ENCODE peak calls at places on chromosome 5, in five cellular contexts. D is OCI-LY7, W is GM12865, N is transverse colon, V is lower leg skin. X is an unnamed sample.

GRCh38 chr5:141713616-141714309 is 31.7 kb upstream of the ARAP3 start:
- DNase-seq in V (no peak), W (no peak), N (no peak), D (no peak), X (no peak)

GRCh38 chr5:8825161-8825757 is 720.6 kb downstream of the SEMA5A start:
- DNase-seq in N (no peak), D (no peak), W (no peak), V (no peak), X (no peak)

GRCh38 chr5:83877911-83878706 is 157.5 kb upstream of the HAPLN1 start:
- DNase-seq in N (no peak), V (no peak), D (no peak), W (no peak), X (no peak)

GRCh38 chr5:23284656-23285055 is 222.8 kb upstream of the PRDM9 start:
- DNase-seq in W (no peak), N (no peak), D (no peak), V (no peak), X (no peak)

GRCh38 chr5:171569065-171569712 is 149.7 kb downstream of the FGF18 start:
- DNase-seq in V (no peak), W (no peak), N (no peak), D (no peak), X (no peak)

GRCh38 chr5:180112101-180112861 is 40.7 kb upstream of the RNF130 start:
- DNase-seq in N (no peak), W (no peak), V (no peak), D (no peak), X (peak; percentile 75)

GRCh38 chr5:132260051-132260450 is 2.6 kb downstream of the PDLIM4 start:
- DNase-seq in D (no peak), V (peak; percentile 84), N (no peak), W (no peak), X (peak; percentile 59)

GRCh38 chr5:14902826-14903560 is 31.4 kb upstream of the ANKH start:
- DNase-seq in V (no peak), D (no peak), W (no peak), N (no peak), X (no peak)

GRCh38 chr5:1654786-1655495 is 131.2 kb upstream of the LPCAT1 start:
- DNase-seq in D (no peak), V (peak; percentile 43), N (no peak), W (no peak), X (peak; percentile 71)

GRCh38 chr5:158770506-158770905 is 329.2 kb downstream of the EBF1 start:
- DNase-seq in W (peak; percentile 13), V (no peak), N (no peak), D (peak; percentile 65), X (no peak)

GRCh38 chr5:139901251-139901575 is 105.6 kb downstream of the PSD2 start:
- DNase-seq in V (peak; percentile 52), D (no peak), N (no peak), W (no peak), X (no peak)

GRCh38 chr5:669111-669841 is 23.9 kb downstream of the TPPP start:
- DNase-seq in N (peak; percentile 49), V (no peak), D (peak; percentile 22), W (no peak), X (no peak)

GRCh38 chr5:124858612-124859011 is 112.2 kb upstream of the ZNF608 start:
- DNase-seq in W (no peak), D (no peak), V (no peak), N (no peak), X (no peak)

GRCh38 chr5:138065102-138065501 is 18.7 kb upstream of the WNT8A start:
- DNase-seq in W (peak; percentile 41), N (no peak), D (no peak), V (peak; percentile 49), X (no peak)

GRCh38 chr5:64789457-64789856 is 20.7 kb downstream of the CWC27 start:
- DNase-seq in N (no peak), W (no peak), V (no peak), D (no peak), X (no peak)

GRCh38 chr5:427415-428087 is 15.4 kb upstream of the EXOC3 start:
- DNase-seq in V (peak; percentile 78), D (no peak), W (no peak), N (no peak), X (peak; percentile 81)

GRCh38 chr5:133265720-133266575 is 214.1 kb downstream of the HSPA4 start:
- DNase-seq in W (peak; percentile 43), N (no peak), D (no peak), V (no peak), X (no peak)

GRCh38 chr5:103522586-103522985 is 40.0 kb downstream of the NUDT12 start:
- DNase-seq in V (no peak), D (no peak), W (no peak), N (no peak), X (no peak)

GRCh38 chr5:36606437-36607113 is at the start of gene SLC1A3:
- DNase-seq in V (peak; percentile 90), N (peak; percentile 22), D (no peak), W (peak; percentile 74), X (no peak)

DNA sequence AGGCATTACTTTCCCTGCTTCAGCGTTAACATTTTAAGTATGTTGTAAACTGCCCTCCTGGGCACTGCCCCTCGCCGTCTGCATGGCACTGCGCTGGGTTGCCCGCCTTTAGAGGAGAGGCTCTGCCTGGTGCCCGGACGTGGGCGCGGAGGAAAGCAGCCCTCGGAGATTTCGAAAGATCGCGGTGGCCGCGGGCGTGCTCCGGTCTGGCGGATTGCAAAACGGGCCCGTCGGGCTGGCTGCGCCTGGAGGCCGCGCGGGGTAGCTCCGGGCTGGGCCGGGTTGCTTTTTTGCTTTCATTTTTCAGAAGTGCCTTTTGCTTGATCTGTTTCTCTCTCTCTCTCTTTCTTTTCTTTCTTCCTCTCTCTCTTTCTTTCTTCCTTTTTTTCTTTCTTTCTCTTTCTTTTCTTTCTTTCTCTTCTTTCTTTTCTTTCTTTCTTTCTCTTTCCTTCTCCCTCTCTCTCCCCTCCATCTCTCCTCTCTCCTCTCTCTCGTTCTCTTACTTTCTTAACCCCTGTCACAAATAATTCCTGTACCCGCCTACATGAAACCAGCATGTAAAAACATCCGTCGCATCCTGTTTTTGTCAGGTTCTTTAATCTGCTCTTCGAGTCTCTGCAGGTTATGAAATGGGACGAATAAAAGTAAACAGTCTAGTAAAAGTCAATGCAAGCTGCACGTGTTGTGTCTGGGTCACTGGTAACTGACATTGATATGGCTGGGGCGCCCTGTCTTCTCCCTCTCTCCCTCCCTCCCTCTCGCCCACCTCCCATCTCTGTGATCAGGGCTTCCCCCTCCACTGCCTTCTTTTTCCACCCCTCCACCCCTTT is 1.7 kb downstream of the FST start:
- DNase-seq in V (peak; percentile 96), D (peak; percentile 23), N (peak; percentile 69), W (peak; percentile 71), X (peak; percentile 91)
- TF ChIP-seq CTCF in V (no peak), D (no peak), N (peak; percentile 33), W (no peak), X (peak; percentile 33)

DNA sequence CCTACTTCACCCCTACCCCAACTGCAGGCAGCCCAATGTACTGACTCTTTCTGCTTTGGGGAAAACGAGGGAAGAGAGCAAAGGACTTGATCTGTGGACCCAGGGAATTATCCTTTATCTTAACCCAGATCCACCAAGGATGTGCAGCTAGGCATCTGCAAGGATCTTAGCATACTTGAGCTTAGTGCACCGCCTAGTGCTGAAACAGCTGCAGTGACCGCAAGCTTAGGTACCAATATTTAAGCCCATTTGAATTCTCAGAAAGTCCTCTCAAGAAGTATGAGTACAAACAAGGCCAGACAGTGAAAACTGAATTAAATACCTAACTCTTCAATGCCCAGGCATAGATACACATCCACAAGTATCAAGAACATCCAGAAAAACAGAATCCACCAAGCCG is 576.7 kb upstream of the ADAMTS16 start:
- DNase-seq in D (peak; percentile 2), W (no peak), V (no peak), N (no peak), X (no peak)
- TF ChIP-seq CTCF in D (peak; percentile 21), W (no peak), V (no peak), N (no peak), X (peak; percentile 60)

DNA sequence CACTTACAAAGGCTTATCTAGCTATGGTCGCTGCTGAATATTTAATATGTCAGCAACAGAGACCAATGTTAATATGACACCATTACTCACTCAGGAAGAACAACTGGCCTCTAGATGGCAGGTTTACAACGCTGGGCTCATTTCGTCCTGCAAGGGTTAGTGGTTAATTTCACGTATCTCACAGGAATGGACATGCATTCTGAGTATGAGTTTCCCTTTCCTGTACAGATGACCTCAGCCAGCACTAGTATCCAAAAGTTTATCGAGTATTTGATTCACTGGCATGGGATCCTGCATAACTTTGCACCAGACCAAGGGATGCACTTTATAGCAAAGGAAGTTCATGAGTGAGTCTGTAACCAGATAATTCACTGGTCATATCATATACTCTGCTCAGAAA is 8.7 kb upstream of the TRPC7 start:
- DNase-seq in W (peak; percentile 42), D (peak; percentile 5), N (no peak), V (no peak), X (no peak)
- TF ChIP-seq CTCF in W (peak; percentile 33), D (peak; percentile 43), N (no peak), V (no peak), X (peak; percentile 25)

GRCh38 chr5:94850960-94851359 is 232.5 kb downstream of the SLF1 start:
- DNase-seq in N (no peak), V (no peak), W (no peak), D (no peak), X (no peak)

GRCh38 chr5:94853122-94853521 is 234.7 kb downstream of the SLF1 start:
- DNase-seq in W (no peak), V (no peak), D (no peak), N (no peak), X (no peak)

GRCh38 chr5:94849324-94849723 is 230.9 kb downstream of the SLF1 start:
- DNase-seq in V (no peak), N (no peak), W (no peak), D (no peak), X (no peak)

GRCh38 chr5:94847726-94848125 is 229.3 kb downstream of the SLF1 start:
- DNase-seq in D (peak; percentile 76), V (no peak), W (no peak), N (no peak), X (no peak)

GRCh38 chr5:94849821-94850736 is 231.6 kb downstream of the SLF1 start:
- DNase-seq in W (peak; percentile 78), V (no peak), D (peak; percentile 79), N (no peak), X (no peak)
- TF ChIP-seq CTCF in W (peak; percentile 69), V (no peak), D (peak; percentile 97), N (peak; percentile 37), X (peak; percentile 73)

GRCh38 chr5:18113724-18114123 is 479.5 kb downstream of the TAF11L14 start:
- DNase-seq in N (no peak), W (no peak), V (no peak), D (no peak), X (no peak)
- TF ChIP-seq CTCF in N (no peak), W (no peak), V (no peak), D (peak; percentile 30), X (peak; percentile 78)

DNA sequence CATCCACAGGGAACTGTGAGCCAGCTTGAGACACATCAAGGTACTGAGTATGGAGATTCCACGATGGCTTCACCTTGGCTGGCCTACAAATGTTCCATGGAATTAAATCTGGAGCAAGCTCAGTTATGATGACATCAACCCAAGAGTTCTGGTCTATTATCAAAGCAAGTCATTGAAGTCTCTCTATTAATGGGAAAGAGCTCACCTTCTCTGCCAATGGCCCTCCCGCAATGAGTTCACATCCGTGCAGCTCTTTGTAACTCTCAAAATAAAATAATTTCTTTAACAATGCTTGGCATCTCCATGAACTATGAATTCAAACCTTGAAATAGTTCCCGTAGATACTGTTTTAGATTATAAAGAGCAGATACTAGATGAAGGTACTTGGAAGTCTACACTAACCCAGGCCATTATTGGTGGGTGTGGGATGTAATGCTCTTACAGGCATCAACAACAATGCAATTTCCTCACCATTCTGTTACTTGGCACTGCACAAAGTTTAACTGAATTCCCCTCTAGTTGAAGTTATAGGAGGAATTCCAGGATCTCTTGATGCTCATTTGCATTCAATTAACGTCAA is 55.4 kb downstream of the ZNF474 start:
- DNase-seq in D (no peak), V (no peak), W (no peak), N (no peak), X (no peak)
- TF ChIP-seq CTCF in D (no peak), V (no peak), W (no peak), N (no peak), X (no peak)